ENCODE peak calls at places on chromosomes 5 and 9, in ten cellular contexts. G is adipocyte; K is cardiac muscle cell; N is CD4-positive, alpha-beta memory T cell; B is BE2C; T is ascending aorta; P is astrocyte; H is heart left ventricle; I is tibial nerve; J is mammary epithelial cell. F is an unnamed sample. For H3K4me1, the result is how much of the 10 kb centered on the place peaks cover.

GRCh38 chr5:76524872-76525271 is 98.3 kb downstream of the F2RL2 start:
- DNase-seq in H (no peak), K (no peak), I (no peak), T (no peak), J (no peak), P (peak), G (no peak), B (no peak), N (no peak), F (no peak)

GRCh38 chr5:133754575-133755169 is 142.3 kb upstream of the FSTL4 start:
- DNase-seq in G (peak), J (peak), H (no peak), T (no peak), P (peak), I (peak), B (peak), N (no peak), K (peak), F (no peak)

GRCh38 chr5:3741372-3741770 is 145.7 kb downstream of the IRX1 start:
- DNase-seq in T (no peak), H (no peak), I (no peak), P (peak), J (peak), G (no peak), K (no peak), N (no peak), B (no peak), F (no peak)

GRCh38 chr9:17807670-17808282 is 228.9 kb downstream of the SH3GL2 start:
- DNase-seq in H (no peak), T (no peak), P (no peak), G (no peak), N (no peak), I (no peak), B (no peak), J (no peak), K (no peak), F (no peak)

GRCh38 chr9:69919461-69920061 is 98.9 kb downstream of the CFAP95 start:
- DNase-seq in P (peak), G (peak), N (no peak), K (peak), B (peak), I (no peak), T (no peak), J (peak), H (no peak), F (no peak)

GRCh38 chr9:114033397-114034103 is 44.5 kb downstream of the AMBP start:
- DNase-seq in K (peak), B (peak), T (no peak), G (peak), N (no peak), I (no peak), J (no peak), P (no peak), H (peak), F (peak)

GRCh38 chr9:132472199-132472598 is 62.2 kb downstream of the CFAP77 start:
- DNase-seq in J (no peak), B (no peak), N (no peak), H (no peak), T (no peak), K (no peak), P (no peak), I (no peak), G (no peak), F (no peak)

GRCh38 chr9:21634951-21635350 is 152.8 kb upstream of the IFNE start:
- DNase-seq in G (no peak), J (peak), T (no peak), I (no peak), H (no peak), P (no peak), N (no peak), B (no peak), K (no peak), F (no peak)

GRCh38 chr5:146164382-146164781 is 18.1 kb downstream of the LARS1 start:
- DNase-seq in B (no peak), P (no peak), J (no peak), G (no peak), K (no peak), H (no peak), T (no peak), I (no peak), N (no peak), F (no peak)

GRCh38 chr9:105044458-105044857 is 116.5 kb upstream of the ABCA1 start:
- DNase-seq in T (no peak), H (peak), B (peak), K (no peak), G (no peak), N (no peak), J (no peak), P (no peak), I (no peak), F (no peak)

GRCh38 chr9:134624827-134625181 is 16.8 kb upstream of the COL5A1 start:
- DNase-seq in B (peak), J (peak), P (peak), N (no peak), I (no peak), G (peak), H (no peak), K (no peak), T (no peak), F (no peak)

DNA sequence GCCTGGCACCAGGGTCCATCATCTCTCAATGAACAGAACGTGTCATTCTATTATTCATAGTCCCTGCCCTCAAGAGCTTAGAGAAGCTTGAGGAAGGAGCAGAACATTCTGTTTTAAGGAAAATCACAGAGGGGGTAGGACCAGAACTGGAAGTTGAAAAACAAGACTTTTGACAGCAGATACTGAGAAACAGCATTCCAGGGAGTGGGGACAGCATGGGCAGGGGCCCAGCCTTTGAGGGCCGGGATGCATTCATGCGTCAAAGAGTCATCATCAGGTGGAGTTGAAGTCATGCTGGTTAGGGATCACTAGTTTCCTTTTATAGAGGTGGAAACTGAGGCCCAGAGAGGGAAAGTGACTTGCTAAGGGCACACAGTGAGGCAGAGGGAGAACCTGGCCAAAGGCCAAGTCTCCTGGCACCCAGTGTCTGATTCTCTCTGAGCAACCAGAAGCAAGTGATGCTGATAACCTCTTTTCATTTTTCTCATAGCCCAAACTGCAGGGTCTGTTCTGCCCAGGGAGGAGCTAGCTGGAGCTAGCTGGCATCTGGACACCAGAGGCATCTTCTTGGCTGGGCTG is 41.5 kb upstream of the STXBP1 start:
- DNase-seq in N (no peak), I (no peak), K (no peak), B (peak), H (no peak), J (no peak), G (peak), T (no peak), P (no peak), F (no peak)
- H3K4me1 ChIP-seq in N (under half), I (under half), K (under half), B (under half), H (under half), J (half or more), G (under half), T (half or more), P (under half), F (under half)

GRCh38 chr5:123086376-123087055 is 2.5 kb upstream of the PRDM6 start:
- DNase-seq in J (no peak), B (no peak), I (no peak), P (no peak), T (no peak), H (no peak), K (no peak), G (no peak), N (no peak), F (no peak)

GRCh38 chr5:123087173-123088030 is 1.6 kb upstream of the PRDM6 start:
- DNase-seq in N (no peak), K (no peak), G (no peak), T (no peak), P (no peak), J (no peak), H (no peak), I (no peak), B (no peak), F (no peak)

GRCh38 chr5:123089572-123089970 is 530 bp downstream of the PRDM6 start:
- DNase-seq in N (no peak), P (no peak), B (no peak), K (peak), I (no peak), J (peak), H (no peak), T (no peak), G (peak), F (no peak)

GRCh38 chr5:123089971-123090640 is 1.1 kb downstream of the PRDM6 start:
- DNase-seq in K (peak), G (peak), J (no peak), N (no peak), I (no peak), T (no peak), P (no peak), B (peak), H (no peak), F (no peak)

GRCh38 chr5:123088031-123088805 is 823 bp upstream of the PRDM6 start:
- DNase-seq in G (no peak), J (no peak), I (no peak), K (no peak), T (no peak), P (no peak), B (no peak), N (no peak), H (peak), F (no peak)
- H3K4me3 ChIP-seq in G (peak), J (no peak), I (peak), K (peak), T (peak), P (peak), B (no peak), N (no peak), H (peak), F (no peak)

GRCh38 chr9:77417570-77417969 is 230.6 kb downstream of the GNA14 start:
- DNase-seq in T (no peak), P (peak), J (no peak), I (no peak), B (no peak), H (no peak), G (peak), K (no peak), N (no peak), F (no peak)

GRCh38 chr9:77422969-77423368 is 225.2 kb downstream of the GNA14 start:
- DNase-seq in K (no peak), P (no peak), B (no peak), G (no peak), I (no peak), J (no peak), N (no peak), T (no peak), H (no peak), F (no peak)

GRCh38 chr9:77421506-77422265 is 226.4 kb downstream of the GNA14 start:
- DNase-seq in K (no peak), I (no peak), T (no peak), P (peak), J (no peak), B (no peak), N (no peak), H (no peak), G (no peak), F (no peak)

GRCh38 chr9:77420641-77421040 is 227.5 kb downstream of the GNA14 start:
- DNase-seq in B (no peak), T (no peak), P (no peak), N (no peak), H (no peak), I (no peak), G (no peak), K (no peak), J (no peak), F (no peak)

GRCh38 chr9:77418226-77418625 is 229.9 kb downstream of the GNA14 start:
- DNase-seq in N (no peak), B (no peak), G (peak), J (no peak), P (no peak), I (no peak), T (no peak), K (no peak), H (no peak), F (no peak)
- H3K4me1 ChIP-seq in N (under half), B (under half), G (under half), J (under half), P (under half), I (under half), T (under half), K (under half), H (under half), F (under half)

GRCh38 chr9:133509179-133510083 is 15.3 kb downstream of the MYMK start:
- DNase-seq in K (peak), P (no peak), N (no peak), J (no peak), B (no peak), T (no peak), H (peak), I (no peak), G (peak), F (no peak)
- H3K4me3 ChIP-seq in K (no peak), P (no peak), N (peak), J (no peak), B (no peak), T (no peak), H (no peak), I (no peak), G (no peak), F (no peak)

GRCh38 chr5:150788974-150789373 is 10.4 kb downstream of the SMIM3 start:
- DNase-seq in I (no peak), T (no peak), K (no peak), P (peak), G (no peak), H (no peak), J (no peak), B (no peak), N (no peak), F (no peak)
- H3K4me1 ChIP-seq in I (half or more), T (half or more), K (under half), P (under half), G (half or more), H (half or more), J (under half), B (under half), N (under half), F (under half)

GRCh38 chr5:171421331-171422262 is 2.1 kb downstream of the FGF18 start:
- DNase-seq in P (no peak), T (no peak), N (no peak), H (no peak), J (no peak), I (no peak), G (no peak), K (no peak), B (no peak), F (no peak)
- H3K4me3 ChIP-seq in P (no peak), T (peak), N (no peak), H (peak), J (no peak), I (peak), G (peak), K (peak), B (no peak), F (no peak)

DNA sequence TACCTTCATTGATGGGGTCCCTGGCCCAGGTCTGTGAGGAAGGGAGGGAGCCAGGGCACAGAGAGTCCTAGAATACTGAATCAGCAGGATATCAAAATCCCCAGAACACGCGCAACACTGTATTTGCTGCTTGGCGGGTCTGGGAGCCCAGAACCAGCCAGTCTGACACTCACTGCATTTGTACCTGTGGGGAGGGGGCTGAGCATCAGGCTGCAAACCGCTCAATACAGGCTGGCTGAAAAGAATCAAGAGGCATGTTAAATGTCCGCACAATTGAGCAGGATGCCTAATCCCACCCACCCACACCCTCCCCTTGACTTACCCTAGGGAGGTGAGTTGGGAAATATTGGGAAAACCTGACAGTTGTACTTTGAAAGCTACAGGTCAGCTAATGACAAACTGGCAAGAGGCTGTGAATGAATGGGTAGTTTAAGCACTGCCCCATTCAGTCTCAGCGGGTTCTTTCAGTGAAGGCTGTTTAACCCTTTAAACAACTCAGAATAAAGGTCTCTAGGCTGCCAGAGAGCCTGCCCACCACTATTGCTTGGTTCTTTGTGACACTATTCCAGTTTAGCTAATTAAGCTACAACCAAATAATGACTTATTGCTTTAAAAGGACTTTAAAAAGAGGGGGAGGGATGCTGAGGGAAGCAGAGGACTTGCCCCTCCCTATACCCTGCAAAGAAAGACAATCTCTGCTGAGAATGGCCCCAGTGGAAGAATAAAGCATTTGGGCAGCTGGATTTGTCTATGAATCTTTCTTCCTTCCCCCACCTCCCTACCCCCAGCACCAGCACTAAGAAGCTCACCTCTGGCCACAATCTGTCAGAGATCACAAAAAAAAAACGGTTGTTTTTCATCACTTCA is 5.0 kb downstream of the SPRY4 start:
- DNase-seq in J (peak), K (no peak), H (no peak), G (peak), P (no peak), N (no peak), I (no peak), B (no peak), T (no peak), F (no peak)
- H3K4me1 ChIP-seq in J (under half), K (half or more), H (half or more), G (half or more), P (half or more), N (under half), I (half or more), B (under half), T (under half), F (under half)

F was measured in lung.